ENCODE peak calls at places on chromosomes 1 and 21, in ten cellular contexts. I is ovary, Q is esophagus muscularis mucosa, G is prostate gland, U is esophagus squamous epithelium, Z is H54, B is lower leg skin, T is K562, D is IMR-90, X is tibial nerve. P is an unnamed sample.
A peak's percentile ranks its signal among the peaks of the same experiment; 100 is the strongest.

GRCh38 chr1:77407738-77408375 is 126.0 kb downstream of the AK5 start:
- DNase-seq in I (no peak), Q (no peak), G (no peak), U (no peak), Z (no peak), B (no peak), T (no peak), D (peak; percentile 29), X (no peak), P (no peak)

GRCh38 chr21:22125581-22125980 is 1127.4 kb downstream of the NCAM2 start:
- DNase-seq in I (no peak), Q (no peak), G (no peak), U (no peak), Z (no peak), B (no peak), T (no peak), D (no peak), X (no peak), P (no peak)

GRCh38 chr1:214662386-214662785 is 59.4 kb downstream of the CENPF start:
- DNase-seq in I (no peak), Q (no peak), G (no peak), U (no peak), Z (no peak), B (no peak), T (no peak), D (no peak), X (no peak), P (no peak)

GRCh38 chr1:29275435-29275834 is 39.1 kb downstream of the PTPRU start:
- DNase-seq in I (no peak), Q (no peak), G (no peak), U (no peak), Z (no peak), B (no peak), T (no peak), D (no peak), X (no peak), P (no peak)

GRCh38 chr1:178267646-178268094 is 173.8 kb downstream of the RASAL2 start:
- DNase-seq in I (no peak), Q (no peak), G (no peak), U (no peak), Z (peak; percentile 18), B (no peak), T (no peak), D (peak; percentile 40), X (no peak), P (peak; percentile 7)

GRCh38 chr21:26686278-26686677 is 113.2 kb upstream of the CYYR1 start:
- DNase-seq in I (no peak), Q (no peak), G (no peak), U (no peak), Z (peak; percentile 26), B (no peak), T (no peak), D (peak; percentile 44), X (no peak), P (no peak)

GRCh38 chr1:176691251-176692228 is 228.6 kb downstream of the PAPPA2 start:
- DNase-seq in I (no peak), Q (no peak), G (peak; percentile 42), U (no peak), Z (peak; percentile 15), B (no peak), T (peak; percentile 76), D (peak; percentile 43), X (no peak), P (peak; percentile 47)

GRCh38 chr1:67563684-67564083 is 121.3 kb upstream of the GADD45A start:
- DNase-seq in I (no peak), Q (no peak), G (no peak), U (no peak), Z (no peak), B (no peak), T (no peak), D (no peak), X (no peak), P (no peak)

GRCh38 chr1:172977296-172978027 is 73.3 kb downstream of the TNFSF18 start:
- DNase-seq in I (no peak), Q (no peak), G (no peak), U (no peak), Z (no peak), B (no peak), T (no peak), D (no peak), X (no peak), P (no peak)

DNA sequence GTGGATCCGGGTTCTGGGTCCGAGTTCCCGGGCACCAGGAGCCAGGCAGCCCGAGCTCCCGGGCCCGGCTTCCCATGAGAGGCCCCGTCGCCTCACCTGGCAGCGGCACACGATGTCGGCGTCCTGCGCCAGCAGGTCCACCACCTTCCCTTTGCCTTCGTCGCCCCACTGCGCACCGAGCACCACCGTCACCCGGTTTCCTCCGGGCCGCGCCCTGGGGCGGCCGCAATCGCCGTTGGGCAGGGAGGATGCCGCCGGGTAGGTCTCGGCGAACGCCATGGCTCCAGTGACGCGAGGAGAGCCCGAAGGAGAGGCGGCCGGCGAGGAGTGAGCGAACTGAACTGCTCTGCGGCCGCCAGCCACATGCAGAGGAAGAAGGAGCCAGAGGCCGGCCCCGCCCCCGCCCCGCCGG is at the start of gene ADSS2:
- DNase-seq in I (no peak), Q (no peak), G (peak; percentile 7), U (no peak), Z (peak; percentile 11), B (no peak), T (no peak), D (no peak), X (no peak), P (no peak)
- TF ChIP-seq POLR2A in I (peak; percentile 48), Q (peak; percentile 76), G (peak; percentile 87), U (no peak), Z (peak; percentile 95), B (peak; percentile 51), T (peak; percentile 95), D (peak; percentile 93), X (peak; percentile 38), P (peak; percentile 47)

DNA sequence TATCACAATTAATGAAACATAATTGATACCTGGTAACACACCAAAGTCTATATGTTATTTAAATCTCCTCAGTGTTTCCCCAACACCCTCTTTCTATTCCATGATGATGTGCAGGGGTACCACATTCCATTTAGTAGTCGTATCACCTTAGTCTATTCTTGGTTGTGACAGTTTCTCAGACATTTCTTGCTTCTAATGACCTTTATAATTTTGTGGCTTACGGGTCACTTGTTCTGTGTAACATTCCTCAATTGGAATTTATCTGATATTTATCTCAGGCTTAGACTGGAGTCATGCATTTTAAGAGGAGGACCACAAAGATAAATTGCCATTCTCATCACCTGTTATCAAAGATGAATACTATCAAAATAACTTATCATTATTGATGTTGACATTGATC is 679.6 kb downstream of the USP25 start:
- DNase-seq in I (no peak), Q (no peak), G (no peak), U (no peak), Z (no peak), B (no peak), T (no peak), D (no peak), X (no peak), P (no peak)
- TF ChIP-seq POLR2A in I (no peak), Q (no peak), G (no peak), U (no peak), Z (no peak), B (no peak), T (no peak), D (no peak), X (no peak), P (no peak)

GRCh38 chr1:231415018-231415583 is 7.0 kb downstream of the EGLN1 start:
- DNase-seq in I (no peak), Q (no peak), G (no peak), U (no peak), Z (no peak), B (no peak), T (no peak), D (no peak), X (no peak), P (no peak)

GRCh38 chr1:231417503-231417902 is 4.6 kb downstream of the EGLN1 start:
- DNase-seq in I (no peak), Q (no peak), G (no peak), U (no peak), Z (no peak), B (no peak), T (no peak), D (no peak), X (no peak), P (no peak)

GRCh38 chr1:231413749-231414082 is 8.4 kb downstream of the EGLN1 start:
- DNase-seq in I (no peak), Q (no peak), G (no peak), U (no peak), Z (no peak), B (no peak), T (no peak), D (no peak), X (no peak), P (no peak)

GRCh38 chr1:231416896-231417295 is 5.2 kb downstream of the EGLN1 start:
- DNase-seq in I (no peak), Q (no peak), G (no peak), U (no peak), Z (no peak), B (no peak), T (no peak), D (no peak), X (no peak), P (no peak)

GRCh38 chr1:231414260-231415016 is 7.6 kb downstream of the EGLN1 start:
- DNase-seq in I (no peak), Q (no peak), G (no peak), U (no peak), Z (no peak), B (no peak), T (no peak), D (no peak), X (no peak), P (no peak)
- TF ChIP-seq POLR2A in I (no peak), Q (no peak), G (no peak), U (no peak), Z (no peak), B (no peak), T (no peak), D (no peak), X (no peak), P (no peak)

DNA sequence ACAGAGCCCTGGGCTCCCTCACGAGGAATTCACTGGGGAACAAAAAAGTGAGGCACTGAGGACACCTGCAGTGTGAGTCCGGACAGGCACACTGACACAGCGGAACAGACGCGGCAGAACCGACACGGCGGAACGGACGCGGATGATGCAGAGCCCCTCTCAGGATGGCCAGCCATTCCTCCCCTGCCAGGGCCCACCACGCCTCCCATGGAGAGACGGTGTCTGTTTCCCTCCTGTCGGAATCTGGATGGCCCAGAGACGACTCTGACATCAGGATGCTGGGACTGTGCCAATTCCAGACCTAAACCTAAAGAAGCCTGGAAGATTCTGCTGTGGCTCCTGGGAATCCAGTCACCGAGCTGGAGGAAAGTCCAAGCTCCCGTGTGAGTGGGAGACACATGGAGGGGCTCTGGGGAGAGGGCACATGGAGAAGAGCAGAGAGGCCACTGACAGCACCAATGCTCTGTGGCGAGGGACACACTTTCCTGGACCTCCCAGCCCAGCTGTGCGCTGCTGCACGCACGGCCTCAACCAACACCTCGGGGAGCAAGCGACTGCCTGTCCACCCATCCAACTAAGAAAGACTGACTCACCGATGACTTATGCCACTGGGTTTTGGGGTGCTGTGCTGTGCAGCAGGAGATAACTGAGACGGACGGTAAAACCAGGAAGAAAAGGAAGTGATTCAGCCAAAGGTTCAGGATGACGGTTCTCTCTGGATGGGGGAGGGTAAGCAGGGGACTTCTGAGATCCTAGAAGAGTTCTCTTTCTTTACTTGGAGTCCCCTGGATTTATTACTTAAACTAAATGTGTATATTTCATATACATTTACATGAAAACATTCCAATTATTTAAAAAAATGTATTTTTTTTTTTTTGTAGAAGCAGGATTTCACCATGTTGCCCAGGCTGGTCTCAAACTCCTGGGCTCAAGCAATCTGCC is 23.3 kb downstream of the ZBTB17 start:
- DNase-seq in I (no peak), Q (no peak), G (no peak), U (no peak), Z (peak; percentile 83), B (no peak), T (peak; percentile 97), D (peak; percentile 99), X (no peak), P (peak; percentile 38)
- TF ChIP-seq POLR2A in I (no peak), Q (no peak), G (no peak), U (no peak), Z (peak; percentile 14), B (no peak), T (peak; percentile 81), D (peak; percentile 63), X (no peak), P (no peak)

P was measured in HCT116.